ENCODE peak calls at places on chromosomes 16 and 17, in nine cellular contexts. M is neuronal stem cell, P is PC-3, A is mesenchymal stem cell, F is GM12878, U is GM23248, R is IMR-90, T is HCT116, W is SK-N-SH. Z is an unnamed sample.

GRCh38 chr17:2025622-2026309 is 632 bp upstream of the RTN4RL1 start:
- DNase-seq in M (peak; percentile 57), P (peak; percentile 76), A (peak; percentile 73), F (no peak), U (peak; percentile 80), R (peak; percentile 57), T (no peak), W (peak; percentile 93), Z (peak; percentile 54)

GRCh38 chr17:1762233-1762905 is 509 bp downstream of the SERPINF1 start:
- DNase-seq in M (no peak), P (no peak), A (no peak), F (no peak), U (peak; percentile 54), R (peak; percentile 39), T (no peak), W (peak; percentile 67), Z (peak; percentile 79)

GRCh38 chr17:72466606-72467005 is 345.8 kb downstream of the SOX9 start:
- DNase-seq in M (no peak), P (peak; percentile 27), A (no peak), F (no peak), U (no peak), R (no peak), T (no peak), W (no peak), Z (no peak)

GRCh38 chr17:37813753-37814152 is 68.9 kb upstream of the HNF1B start:
- DNase-seq in M (no peak), P (no peak), A (peak; percentile 87), F (no peak), U (peak; percentile 56), R (peak; percentile 100), T (no peak), W (no peak), Z (peak; percentile 42)

GRCh38 chr16:81624718-81625543 is 154.2 kb upstream of the PLCG2 start:
- DNase-seq in M (no peak), P (no peak), A (no peak), F (no peak), U (peak; percentile 52), R (no peak), T (no peak), W (no peak), Z (no peak)

GRCh38 chr16:5071681-5072333 is at the start of gene ALG1:
- DNase-seq in M (peak; percentile 78), P (peak; percentile 78), A (peak; percentile 87), F (peak; percentile 65), U (peak; percentile 97), R (peak; percentile 82), T (peak; percentile 57), W (peak; percentile 98), Z (peak; percentile 80)

GRCh38 chr17:65389426-65389825 is 172.0 kb downstream of the AXIN2 start:
- DNase-seq in M (no peak), P (peak; percentile 67), A (peak; percentile 30), F (no peak), U (peak; percentile 78), R (peak; percentile 20), T (no peak), W (no peak), Z (no peak)

GRCh38 chr16:67871256-67871655 is 1.6 kb upstream of the EDC4 start:
- DNase-seq in M (no peak), P (no peak), A (no peak), F (no peak), U (no peak), R (no peak), T (no peak), W (no peak), Z (no peak)

GRCh38 chr17:59754547-59754946 is 47.1 kb downstream of the VMP1 start:
- DNase-seq in M (no peak), P (peak; percentile 99), A (peak; percentile 96), F (no peak), U (peak; percentile 88), R (peak; percentile 98), T (peak; percentile 99), W (no peak), Z (peak; percentile 96)

GRCh38 chr17:59479141-59479540 is 86.3 kb upstream of the DHX40 start:
- DNase-seq in M (no peak), P (no peak), A (no peak), F (no peak), U (no peak), R (no peak), T (no peak), W (no peak), Z (no peak)

GRCh38 chr16:56630134-56630533 is 2.3 kb upstream of the MT1M start:
- DNase-seq in M (no peak), P (no peak), A (no peak), F (peak; percentile 59), U (no peak), R (no peak), T (no peak), W (peak; percentile 54), Z (no peak)

GRCh38 chr17:20203761-20204263 is 194.7 kb downstream of the SPECC1 start:
- DNase-seq in M (no peak), P (no peak), A (peak; percentile 32), F (peak; percentile 76), U (peak; percentile 28), R (peak; percentile 44), T (no peak), W (no peak), Z (no peak)

GRCh38 chr17:82892869-82893565 is 53.2 kb upstream of the ZNF750 start:
- DNase-seq in M (no peak), P (no peak), A (no peak), F (no peak), U (no peak), R (peak; percentile 8), T (no peak), W (no peak), Z (no peak)

GRCh38 chr17:70172921-70173320 is 3.6 kb downstream of the KCNJ2 start:
- DNase-seq in M (no peak), P (peak; percentile 25), A (no peak), F (no peak), U (peak; percentile 49), R (no peak), T (no peak), W (no peak), Z (no peak)

GRCh38 chr16:23803591-23804123 is 32.1 kb upstream of the PRKCB start:
- DNase-seq in M (peak; percentile 26), P (peak; percentile 44), A (no peak), F (no peak), U (peak; percentile 53), R (peak; percentile 8), T (peak; percentile 57), W (peak; percentile 66), Z (peak; percentile 6)

GRCh38 chr17:58224315-58224714 is 5.3 kb upstream of the MKS1 start:
- DNase-seq in M (no peak), P (peak; percentile 92), A (peak; percentile 36), F (no peak), U (peak; percentile 71), R (peak; percentile 46), T (peak; percentile 28), W (no peak), Z (peak; percentile 85)

GRCh38 chr17:46042248-46042647 is 43.2 kb downstream of the STH start:
- DNase-seq in M (no peak), P (no peak), A (no peak), F (no peak), U (no peak), R (no peak), T (no peak), W (no peak), Z (no peak)

GRCh38 chr17:73255671-73256181 is 6.0 kb downstream of the CPSF4L start:
- DNase-seq in M (peak; percentile 74), P (peak; percentile 78), A (peak; percentile 40), F (no peak), U (peak; percentile 62), R (peak; percentile 24), T (peak; percentile 48), W (peak; percentile 91), Z (peak; percentile 27)

GRCh38 chr17:39306028-39306427 is 80.3 kb upstream of the STAC2 start:
- DNase-seq in M (no peak), P (no peak), A (no peak), F (no peak), U (no peak), R (no peak), T (no peak), W (no peak), Z (no peak)

DNA sequence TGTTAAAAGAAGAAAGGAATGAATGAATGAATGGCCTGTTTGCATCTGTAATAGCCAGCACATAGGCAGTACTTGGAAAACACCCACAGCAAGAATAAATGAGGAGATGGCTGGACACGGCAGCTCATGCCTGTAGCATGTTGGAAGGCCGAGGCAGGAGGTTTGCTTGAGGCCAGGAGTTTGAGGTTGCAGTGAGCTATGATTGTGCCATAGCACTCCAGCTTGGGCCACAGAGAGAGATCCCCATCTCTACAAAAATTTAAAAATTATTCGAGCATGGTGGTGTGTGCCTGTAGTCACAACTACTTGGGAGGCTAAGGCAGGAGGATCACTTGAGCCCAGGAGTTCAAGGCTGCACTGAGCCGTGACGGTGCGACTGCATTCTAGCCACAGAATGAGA is 12.5 kb downstream of the IL4R start:
- DNase-seq in M (no peak), P (no peak), A (no peak), F (no peak), U (no peak), R (no peak), T (no peak), W (no peak), Z (no peak)
- H3K9ac ChIP-seq in M (no peak overlapping the region), P (peak overlapping the region; percentile 93), A (peak overlapping the region; percentile 75), F (no peak overlapping the region), U (peak overlapping the region; percentile 81), R (peak overlapping the region; percentile 55), T (peak overlapping the region; percentile 42), W (no peak overlapping the region), Z (peak overlapping the region; percentile 29)

GRCh38 chr16:1530349-1530882 is 3.0 kb upstream of the TMEM204 start:
- DNase-seq in M (no peak), P (no peak), A (no peak), F (no peak), U (no peak), R (no peak), T (no peak), W (no peak), Z (no peak)
- H2AFZ ChIP-seq in M (no peak overlapping the region), P (no peak overlapping the region), A (no peak overlapping the region), F (no peak overlapping the region), U (peak overlapping the region; percentile 61), R (no peak overlapping the region), T (no peak overlapping the region), W (peak overlapping the region; percentile 65), Z (no peak overlapping the region)

DNA sequence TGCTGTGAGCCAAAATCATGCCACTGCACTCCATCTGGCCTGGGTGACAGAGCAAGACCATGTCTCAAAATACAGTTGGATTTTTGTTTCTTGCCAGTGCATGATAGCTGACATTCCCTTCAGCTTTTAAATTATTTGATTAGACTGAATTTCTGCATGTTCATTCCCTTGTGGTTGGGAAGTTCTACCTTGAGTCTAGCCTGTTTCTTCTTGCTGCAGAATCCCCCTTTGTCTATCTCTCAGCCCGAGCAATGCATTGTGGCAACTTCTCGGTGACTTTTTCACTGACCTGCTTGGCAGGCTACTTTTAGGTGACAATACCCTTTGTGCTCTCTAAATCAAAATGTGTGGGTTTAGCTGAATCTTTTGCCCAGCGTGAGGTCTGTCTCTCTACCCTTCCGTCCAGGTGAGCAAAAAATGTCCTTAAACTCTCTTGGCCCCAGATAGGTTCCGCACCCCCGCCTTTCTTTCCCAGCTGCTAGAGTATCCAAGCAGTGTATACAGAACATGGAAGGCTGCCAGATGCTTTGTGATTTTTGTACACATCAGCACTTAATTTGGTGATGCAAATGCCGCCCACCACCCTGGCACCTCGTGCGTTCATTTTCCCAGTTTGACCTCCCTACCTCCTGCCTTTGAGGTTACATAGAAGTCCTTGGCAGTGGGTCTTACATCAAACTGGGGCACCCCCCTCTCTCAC is 130.2 kb downstream of the ABCC6 start:
- DNase-seq in M (no peak), P (no peak), A (no peak), F (no peak), U (peak; percentile 36), R (peak; percentile 77), T (no peak), W (no peak), Z (peak; percentile 86)
- H3K9ac ChIP-seq in M (no peak overlapping the region), P (no peak overlapping the region), A (no peak overlapping the region), F (no peak overlapping the region), U (no peak overlapping the region), R (no peak overlapping the region), T (no peak overlapping the region), W (no peak overlapping the region), Z (no peak overlapping the region)

GRCh38 chr17:49957350-49957749 is 11.6 kb upstream of the DLX4 start:
- DNase-seq in M (no peak), P (no peak), A (no peak), F (no peak), U (no peak), R (no peak), T (no peak), W (no peak), Z (no peak)
- H2AFZ ChIP-seq in M (no peak overlapping the region), P (no peak overlapping the region), A (no peak overlapping the region), F (no peak overlapping the region), U (no peak overlapping the region), R (no peak overlapping the region), T (no peak overlapping the region), W (no peak overlapping the region), Z (no peak overlapping the region)

Z was measured in fibroblast of lung.